ENCODE peak calls at places on chromosomes 6 and 20, in eight cellular contexts. One of them, this sample, is unnamed.

GRCh38 chr20:17555106-17555505 is 14.8 kb upstream of the DSTN start:
- DNase-seq in stimulated activated CD8-positive, alpha-beta memory T cell treated with anti-CD3 and anti-CD28 coated beads, Interleukin-15, amount 100 ng/mL, for 48 hours: no peak
- DNase-seq in left ventricle myocardium inferior: no peak
- DNase-seq in NCI-H2029: no peak
- DNase-seq in GM23248: no peak
- DNase-seq in foreskin melanocyte: no peak
- DNase-seq in HEK293T: no peak
- DNase-seq in gastrocnemius medialis: no peak
- DNase-seq in this sample: no peak

GRCh38 chr20:15440249-15440820 is 1102.9 kb upstream of the FLRT3 start:
- DNase-seq in stimulated activated CD8-positive, alpha-beta memory T cell treated with anti-CD3 and anti-CD28 coated beads, Interleukin-15, amount 100 ng/mL, for 48 hours: no peak
- DNase-seq in left ventricle myocardium inferior: no peak
- DNase-seq in NCI-H2029: no peak
- DNase-seq in GM23248: no peak
- DNase-seq in foreskin melanocyte: no peak
- DNase-seq in HEK293T: no peak
- DNase-seq in gastrocnemius medialis: no peak
- DNase-seq in this sample: no peak

GRCh38 chr20:48198951-48199431 is 413.7 kb upstream of the SULF2 start:
- DNase-seq in stimulated activated CD8-positive, alpha-beta memory T cell treated with anti-CD3 and anti-CD28 coated beads, Interleukin-15, amount 100 ng/mL, for 48 hours: no peak
- DNase-seq in left ventricle myocardium inferior: no peak
- DNase-seq in NCI-H2029: no peak
- DNase-seq in GM23248: no peak
- DNase-seq in foreskin melanocyte: no peak
- DNase-seq in HEK293T: no peak
- DNase-seq in gastrocnemius medialis: no peak
- DNase-seq in this sample: no peak

GRCh38 chr20:44496976-44497375 is 21.3 kb downstream of the TTPAL start:
- DNase-seq in stimulated activated CD8-positive, alpha-beta memory T cell treated with anti-CD3 and anti-CD28 coated beads, Interleukin-15, amount 100 ng/mL, for 48 hours: no peak
- DNase-seq in left ventricle myocardium inferior: no peak
- DNase-seq in NCI-H2029: no peak
- DNase-seq in GM23248: peak; percentile 95
- DNase-seq in foreskin melanocyte: no peak
- DNase-seq in HEK293T: no peak
- DNase-seq in gastrocnemius medialis: no peak
- DNase-seq in this sample: no peak

GRCh38 chr20:48926267-48926666 is 4.8 kb downstream of the ARFGEF2 start:
- DNase-seq in stimulated activated CD8-positive, alpha-beta memory T cell treated with anti-CD3 and anti-CD28 coated beads, Interleukin-15, amount 100 ng/mL, for 48 hours: no peak
- DNase-seq in left ventricle myocardium inferior: no peak
- DNase-seq in NCI-H2029: no peak
- DNase-seq in GM23248: no peak
- DNase-seq in foreskin melanocyte: no peak
- DNase-seq in HEK293T: no peak
- DNase-seq in gastrocnemius medialis: no peak
- DNase-seq in this sample: no peak

GRCh38 chr20:19347943-19348456 is 135.6 kb downstream of the SLC24A3 start:
- DNase-seq in stimulated activated CD8-positive, alpha-beta memory T cell treated with anti-CD3 and anti-CD28 coated beads, Interleukin-15, amount 100 ng/mL, for 48 hours: no peak
- DNase-seq in left ventricle myocardium inferior: peak; percentile 16
- DNase-seq in NCI-H2029: no peak
- DNase-seq in GM23248: no peak
- DNase-seq in foreskin melanocyte: no peak
- DNase-seq in HEK293T: no peak
- DNase-seq in gastrocnemius medialis: peak; percentile 21
- DNase-seq in this sample: no peak

GRCh38 chr6:16239798-16240123 is 1.4 kb downstream of the GMPR start:
- DNase-seq in stimulated activated CD8-positive, alpha-beta memory T cell treated with anti-CD3 and anti-CD28 coated beads, Interleukin-15, amount 100 ng/mL, for 48 hours: no peak
- DNase-seq in left ventricle myocardium inferior: no peak
- DNase-seq in NCI-H2029: no peak
- DNase-seq in GM23248: peak; percentile 82
- DNase-seq in foreskin melanocyte: no peak
- DNase-seq in HEK293T: no peak
- DNase-seq in gastrocnemius medialis: no peak
- DNase-seq in this sample: no peak

GRCh38 chr20:61599061-61599930 is 347.2 kb downstream of the CDH4 start:
- DNase-seq in stimulated activated CD8-positive, alpha-beta memory T cell treated with anti-CD3 and anti-CD28 coated beads, Interleukin-15, amount 100 ng/mL, for 48 hours: no peak
- DNase-seq in left ventricle myocardium inferior: no peak
- DNase-seq in NCI-H2029: no peak
- DNase-seq in GM23248: no peak
- DNase-seq in foreskin melanocyte: no peak
- DNase-seq in HEK293T: peak; percentile 17
- DNase-seq in gastrocnemius medialis: no peak
- DNase-seq in this sample: no peak

GRCh38 chr20:41003143-41003932 is 25.3 kb upstream of the TOP1 start:
- DNase-seq in stimulated activated CD8-positive, alpha-beta memory T cell treated with anti-CD3 and anti-CD28 coated beads, Interleukin-15, amount 100 ng/mL, for 48 hours: peak; percentile 64
- DNase-seq in left ventricle myocardium inferior: peak; percentile 49
- DNase-seq in NCI-H2029: peak; percentile 96
- DNase-seq in GM23248: peak; percentile 97
- DNase-seq in foreskin melanocyte: peak; percentile 80
- DNase-seq in HEK293T: no peak
- DNase-seq in gastrocnemius medialis: peak; percentile 83
- DNase-seq in this sample: peak; percentile 51

GRCh38 chr20:47620808-47621805 is 119.4 kb downstream of the NCOA3 start:
- DNase-seq in stimulated activated CD8-positive, alpha-beta memory T cell treated with anti-CD3 and anti-CD28 coated beads, Interleukin-15, amount 100 ng/mL, for 48 hours: no peak
- DNase-seq in left ventricle myocardium inferior: no peak
- DNase-seq in NCI-H2029: peak; percentile 67
- DNase-seq in GM23248: peak; percentile 82
- DNase-seq in foreskin melanocyte: peak; percentile 59
- DNase-seq in HEK293T: peak; percentile 27
- DNase-seq in gastrocnemius medialis: no peak
- DNase-seq in this sample: no peak

GRCh38 chr6:46719099-46719498 is 16.1 kb downstream of the PLA2G7 start:
- DNase-seq in stimulated activated CD8-positive, alpha-beta memory T cell treated with anti-CD3 and anti-CD28 coated beads, Interleukin-15, amount 100 ng/mL, for 48 hours: no peak
- DNase-seq in left ventricle myocardium inferior: no peak
- DNase-seq in NCI-H2029: no peak
- DNase-seq in GM23248: peak; percentile 48
- DNase-seq in foreskin melanocyte: no peak
- DNase-seq in HEK293T: no peak
- DNase-seq in gastrocnemius medialis: no peak
- DNase-seq in this sample: no peak

This sample was measured in T-helper 9 cell.